ENCODE peak calls at places on chromosomes 4 and X, in four cellular contexts. K, S, J and I are unnamed samples.
A peak's percentile ranks its signal among the peaks of the same experiment; 100 is the strongest.

GRCh38 chr4:183262776-183263100 is 57.3 kb downstream of the CLDN22 start:
- ATAC-seq in K (no peak), S (no peak), J (no peak), I (no peak)

GRCh38 chr4:1690698-1691097 is 6.6 kb upstream of the FAM53A start:
- ATAC-seq in K (no peak), S (no peak), J (no peak), I (no peak)

GRCh38 chrX:79084923-79085322 is 59.6 kb upstream of the GPR174 start:
- ATAC-seq in K (peak; percentile 16), S (no peak), J (peak; percentile 66), I (peak; percentile 71)

GRCh38 chr4:76665139-76665538 is 230.1 kb downstream of the SHROOM3 start:
- ATAC-seq in K (no peak), S (peak; percentile 50), J (no peak), I (no peak)

GRCh38 chrX:137052641-137053235 is 18.9 kb upstream of the GPR101 start:
- ATAC-seq in K (peak; percentile 21), S (peak; percentile 41), J (peak; percentile 58), I (peak; percentile 60)

GRCh38 chrX:10981491-10981890 is 129.6 kb upstream of the HCCS start:
- ATAC-seq in K (no peak), S (no peak), J (no peak), I (no peak)

GRCh38 chr4:26075588-26075987 is 161.6 kb downstream of the SMIM20 start:
- ATAC-seq in K (no peak), S (no peak), J (peak; percentile 25), I (peak; percentile 9)

GRCh38 chr4:25923745-25924144 is 9.7 kb downstream of the SMIM20 start:
- ATAC-seq in K (no peak), S (no peak), J (no peak), I (no peak)

GRCh38 chr4:48905363-48906015 is 1.1 kb downstream of the OCIAD2 start:
- ATAC-seq in K (no peak), S (peak; percentile 61), J (no peak), I (no peak)